ENCODE peak calls at places on chromosomes 5 and 9, in seven cellular contexts. E is effector memory CD8-positive, alpha-beta T cell; A is uterus; S is HS-5; N is brain microvascular endothelial cell; C is HT1080; T is stimulated activated CD8-positive, alpha-beta memory T cell treated with anti-CD3 and anti-CD28 coated beads, Interleukin-15, amount 100 ng/mL, for 48 hours. L is an unnamed sample.
A peak's percentile ranks its signal among the peaks of the same experiment; 100 is the strongest.

GRCh38 chr5:106288977-106289376 is 1381.8 kb downstream of the EFNA5 start:
- DNase-seq in T (no peak), C (no peak), S (no peak), E (no peak), A (no peak), N (no peak), L (no peak)

GRCh38 chr9:35826071-35826701 is 2.3 kb downstream of the FAM221B start:
- DNase-seq in C (peak; percentile 72), A (no peak), E (peak; percentile 42), S (no peak), N (peak; percentile 68), T (no peak), L (peak; percentile 90)

GRCh38 chr5:159987031-159987674 is 21.8 kb upstream of the TTC1 start:
- DNase-seq in E (peak; percentile 58), S (no peak), A (peak; percentile 75), N (peak; percentile 50), T (peak; percentile 55), C (peak; percentile 78), L (peak; percentile 84)

GRCh38 chr5:179406031-179406681 is 60.9 kb upstream of the ADAMTS2 start:
- DNase-seq in E (no peak), A (no peak), T (no peak), N (peak; percentile 27), C (no peak), S (no peak), L (no peak)

GRCh38 chr9:74496819-74497749 is at the start of gene RORB:
- DNase-seq in C (peak; percentile 17), A (peak; percentile 46), T (peak; percentile 21), E (no peak), S (peak; percentile 36), N (no peak), L (peak; percentile 60)

GRCh38 chr9:120348951-120349429 is 231.0 kb downstream of the CDK5RAP2 start:
- DNase-seq in E (no peak), A (no peak), N (peak; percentile 27), T (no peak), C (peak; percentile 54), S (no peak), L (peak; percentile 56)

GRCh38 chr5:157860898-157861894 is 2.3 kb upstream of the CLINT1 start:
- DNase-seq in N (no peak), S (no peak), E (no peak), T (no peak), A (no peak), C (no peak), L (no peak)

GRCh38 chr9:8856686-8857329 is 1057.2 kb upstream of the DMAC1 start:
- DNase-seq in T (no peak), N (no peak), E (no peak), A (no peak), C (peak; percentile 20), S (no peak), L (peak; percentile 5)

GRCh38 chr5:111364992-111365391 is 140.8 kb downstream of the CAMK4 start:
- DNase-seq in A (no peak), C (no peak), T (no peak), E (no peak), N (peak; percentile 32), S (no peak), L (no peak)

L was measured in KBM-7.